ENCODE peak calls at places on chromosomes 11 and 22, in eight cellular contexts. O, A, Y, S, G, F, X and B are unnamed samples.

GRCh38 chr11:82960779-82961143 is 59.2 kb downstream of the DDIAS start:
- DNase-seq in O (no peak), A (no peak), Y (no peak), S (no peak), G (no peak), F (no peak), X (peak), B (no peak)

GRCh38 chr11:3199537-3200295 is 18.9 kb downstream of the MRGPRG start:
- DNase-seq in O (no peak), A (no peak), Y (no peak), S (no peak), G (no peak), F (peak), X (no peak), B (no peak)

GRCh38 chr11:35061516-35062440 is 77.2 kb upstream of the CD44 start:
- DNase-seq in O (no peak), A (no peak), Y (no peak), S (no peak), G (no peak), F (no peak), X (no peak), B (no peak)

GRCh38 chr22:35887296-35887875 is 141.2 kb downstream of the RBFOX2 start:
- DNase-seq in O (no peak), A (no peak), Y (no peak), S (no peak), G (no peak), F (no peak), X (no peak), B (no peak)

GRCh38 chr11:46889689-46890475 is 28.5 kb downstream of the LRP4 start:
- DNase-seq in O (peak), A (peak), Y (peak), S (peak), G (peak), F (peak), X (peak), B (peak)

GRCh38 chr11:19079643-19080440 is 19.3 kb upstream of the MRGPRX2 start:
- DNase-seq in O (peak), A (peak), Y (peak), S (no peak), G (no peak), F (no peak), X (no peak), B (no peak)

GRCh38 chr11:29312817-29313216 is 704.0 kb downstream of the KCNA4 start:
- DNase-seq in O (no peak), A (peak), Y (no peak), S (no peak), G (no peak), F (no peak), X (no peak), B (no peak)

GRCh38 chr11:29641201-29641600 is 375.6 kb downstream of the KCNA4 start:
- DNase-seq in O (no peak), A (peak), Y (no peak), S (no peak), G (no peak), F (no peak), X (no peak), B (no peak)

GRCh38 chr11:28903716-28904115 is 795.5 kb downstream of the METTL15 start:
- DNase-seq in O (no peak), A (no peak), Y (peak), S (no peak), G (no peak), F (no peak), X (no peak), B (no peak)

GRCh38 chr11:117175104-117175503 is 3.4 kb upstream of the SIDT2 start:
- DNase-seq in O (no peak), A (no peak), Y (no peak), S (no peak), G (no peak), F (no peak), X (no peak), B (no peak)

GRCh38 chr11:76119032-76119431 is 87.3 kb downstream of the WNT11 start:
- DNase-seq in O (no peak), A (no peak), Y (no peak), S (no peak), G (no peak), F (no peak), X (no peak), B (no peak)

GRCh38 chr11:103494491-103494890 is 385.3 kb downstream of the DYNC2H1 start:
- DNase-seq in O (no peak), A (no peak), Y (peak), S (no peak), G (no peak), F (no peak), X (no peak), B (no peak)

GRCh38 chr11:65787649-65788622 is 1.1 kb downstream of the OVOL1 start:
- DNase-seq in O (no peak), A (no peak), Y (no peak), S (peak), G (no peak), F (no peak), X (peak), B (no peak)

GRCh38 chr11:18936002-18936673 is 3.1 kb downstream of the MRGPRX1 start:
- DNase-seq in O (no peak), A (no peak), Y (no peak), S (no peak), G (no peak), F (no peak), X (no peak), B (no peak)

GRCh38 chr11:123219066-123219697 is 24.1 kb upstream of the CLMP start:
- DNase-seq in O (no peak), A (no peak), Y (peak), S (no peak), G (no peak), F (no peak), X (no peak), B (no peak)

GRCh38 chr11:75655619-75656018 is 13.2 kb downstream of the MAP6 start:
- DNase-seq in O (no peak), A (no peak), Y (no peak), S (no peak), G (no peak), F (no peak), X (no peak), B (no peak)

GRCh38 chr22:17121235-17122195 is at the start of gene TMEM121B:
- DNase-seq in O (peak), A (peak), Y (peak), S (peak), G (no peak), F (peak), X (no peak), B (peak)

GRCh38 chr11:73265853-73266643 is 6.1 kb upstream of the P2RY6 start:
- DNase-seq in O (no peak), A (no peak), Y (no peak), S (no peak), G (no peak), F (no peak), X (no peak), B (no peak)

GRCh38 chr11:102345923-102346322 is 1.1 kb upstream of the BIRC2 start:
- DNase-seq in O (no peak), A (peak), Y (peak), S (no peak), G (no peak), F (peak), X (no peak), B (no peak)

GRCh38 chr11:67268036-67268683 is 1.9 kb downstream of the GRK2 start:
- DNase-seq in O (no peak), A (no peak), Y (no peak), S (peak), G (no peak), F (peak), X (peak), B (no peak)

GRCh38 chr11:75425422-75425821 is 7.6 kb downstream of the KLHL35 start:
- DNase-seq in O (no peak), A (no peak), Y (no peak), S (no peak), G (no peak), F (no peak), X (peak), B (no peak)

GRCh38 chr11:107139396-107139795 is 121.1 kb upstream of the GUCY1A2 start:
- DNase-seq in O (no peak), A (no peak), Y (no peak), S (no peak), G (no peak), F (no peak), X (no peak), B (no peak)

GRCh38 chr11:59426361-59427067 is at the start of gene OR5A2:
- DNase-seq in O (no peak), A (no peak), Y (no peak), S (no peak), G (peak), F (no peak), X (no peak), B (no peak)

GRCh38 chr11:134466909-134467567 is 55.0 kb upstream of the B3GAT1 start:
- DNase-seq in O (no peak), A (no peak), Y (no peak), S (peak), G (no peak), F (no peak), X (no peak), B (no peak)

GRCh38 chr22:28793976-28794584 is 6.3 kb downstream of the XBP1 start:
- DNase-seq in O (no peak), A (no peak), Y (no peak), S (no peak), G (no peak), F (no peak), X (no peak), B (no peak)

GRCh38 chr22:46561435-46561905 is 24.1 kb upstream of the CELSR1 start:
- DNase-seq in O (no peak), A (no peak), Y (no peak), S (no peak), G (no peak), F (no peak), X (peak), B (peak)
- H3K4me3 ChIP-seq in O (no peak), A (no peak), Y (no peak), S (no peak), G (peak), F (no peak), X (peak), B (peak)

GRCh38 chr11:64616817-64617216 is 25.8 kb downstream of the SLC22A12 start:
- DNase-seq in O (no peak), A (no peak), Y (no peak), S (no peak), G (no peak), F (no peak), X (no peak), B (no peak)

GRCh38 chr11:64619811-64620285 is 28.8 kb downstream of the SLC22A12 start:
- DNase-seq in O (peak), A (peak), Y (peak), S (peak), G (peak), F (no peak), X (peak), B (peak)

GRCh38 chr11:64620286-64620962 is 29.4 kb downstream of the SLC22A12 start:
- DNase-seq in O (no peak), A (no peak), Y (peak), S (peak), G (peak), F (no peak), X (no peak), B (peak)

GRCh38 chr11:64621283-64622019 is 30.4 kb downstream of the SLC22A12 start:
- DNase-seq in O (no peak), A (no peak), Y (no peak), S (no peak), G (no peak), F (no peak), X (peak), B (peak)

GRCh38 chr11:64619196-64619595 is 28.2 kb downstream of the SLC22A12 start:
- DNase-seq in O (no peak), A (no peak), Y (no peak), S (no peak), G (no peak), F (no peak), X (no peak), B (no peak)
- H3K4me3 ChIP-seq in O (no peak), A (no peak), Y (no peak), S (no peak), G (peak), F (no peak), X (no peak), B (peak)

DNA sequence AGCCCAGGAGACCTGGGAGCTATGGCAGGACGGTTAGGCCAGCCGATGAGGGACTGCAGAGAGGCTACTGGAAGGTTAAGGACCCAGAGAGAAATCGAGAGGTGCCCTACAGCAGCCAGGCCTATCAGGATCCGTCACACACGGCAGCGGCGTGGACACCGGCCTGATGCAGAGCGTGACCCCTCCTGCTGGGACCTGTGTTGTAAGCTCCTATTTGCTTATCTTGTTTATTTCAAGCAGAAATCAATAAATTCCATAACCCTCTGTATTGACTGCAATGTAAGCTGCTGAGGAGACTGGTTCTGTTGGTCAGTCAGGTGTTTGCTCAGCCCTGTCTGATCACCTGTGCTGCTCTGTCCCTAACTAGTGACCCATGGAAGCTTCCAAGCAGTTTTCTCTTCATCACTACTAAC is 39.9 kb downstream of the PPP2R1B start:
- DNase-seq in O (no peak), A (no peak), Y (no peak), S (no peak), G (no peak), F (no peak), X (no peak), B (no peak)
- H3K4me3 ChIP-seq in O (no peak), A (no peak), Y (no peak), S (no peak), G (no peak), F (no peak), X (no peak), B (no peak)

DNA sequence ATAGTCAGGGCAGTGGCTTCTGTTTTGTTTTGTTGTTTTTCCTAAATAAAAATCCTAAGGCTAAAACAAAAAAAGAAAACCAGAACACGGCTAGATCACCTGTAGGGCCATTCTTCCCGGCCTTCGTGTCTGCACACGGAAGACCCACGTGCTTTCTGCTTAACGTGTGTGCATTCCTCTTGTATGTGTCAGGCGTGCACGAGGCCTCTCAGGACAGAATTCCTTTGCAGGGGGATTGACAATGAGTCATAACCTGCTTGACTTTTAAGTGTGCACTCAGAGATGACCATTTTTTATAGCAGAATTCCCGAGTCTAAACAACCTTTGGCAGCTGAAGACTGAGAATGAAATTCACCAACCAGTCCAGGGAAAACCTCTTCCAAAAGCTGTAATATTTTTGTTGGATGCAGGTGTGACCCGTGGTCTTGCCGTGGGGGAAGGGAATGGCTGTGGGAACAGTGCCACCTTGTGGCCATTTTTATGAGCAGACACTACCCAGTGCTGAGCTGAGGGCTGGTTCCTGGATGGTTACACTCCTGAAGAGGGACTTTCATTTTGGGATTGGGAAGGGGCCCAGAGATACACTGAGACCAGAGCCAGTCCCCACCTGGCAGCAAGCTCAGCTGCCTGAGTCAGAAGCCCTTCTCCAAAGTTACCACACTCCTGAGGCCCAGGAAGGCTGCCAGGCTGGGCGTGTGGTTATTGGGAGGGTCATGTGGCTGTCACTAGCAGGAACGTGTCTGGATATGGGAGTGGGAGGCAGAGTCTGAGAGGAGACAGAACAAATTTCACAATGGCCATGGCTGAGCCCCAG is 35.7 kb upstream of the DKK3 start:
- DNase-seq in O (peak), A (peak), Y (peak), S (peak), G (peak), F (peak), X (peak), B (peak)
- H3K4me3 ChIP-seq in O (peak), A (no peak), Y (peak), S (no peak), G (no peak), F (no peak), X (no peak), B (no peak)

DNA sequence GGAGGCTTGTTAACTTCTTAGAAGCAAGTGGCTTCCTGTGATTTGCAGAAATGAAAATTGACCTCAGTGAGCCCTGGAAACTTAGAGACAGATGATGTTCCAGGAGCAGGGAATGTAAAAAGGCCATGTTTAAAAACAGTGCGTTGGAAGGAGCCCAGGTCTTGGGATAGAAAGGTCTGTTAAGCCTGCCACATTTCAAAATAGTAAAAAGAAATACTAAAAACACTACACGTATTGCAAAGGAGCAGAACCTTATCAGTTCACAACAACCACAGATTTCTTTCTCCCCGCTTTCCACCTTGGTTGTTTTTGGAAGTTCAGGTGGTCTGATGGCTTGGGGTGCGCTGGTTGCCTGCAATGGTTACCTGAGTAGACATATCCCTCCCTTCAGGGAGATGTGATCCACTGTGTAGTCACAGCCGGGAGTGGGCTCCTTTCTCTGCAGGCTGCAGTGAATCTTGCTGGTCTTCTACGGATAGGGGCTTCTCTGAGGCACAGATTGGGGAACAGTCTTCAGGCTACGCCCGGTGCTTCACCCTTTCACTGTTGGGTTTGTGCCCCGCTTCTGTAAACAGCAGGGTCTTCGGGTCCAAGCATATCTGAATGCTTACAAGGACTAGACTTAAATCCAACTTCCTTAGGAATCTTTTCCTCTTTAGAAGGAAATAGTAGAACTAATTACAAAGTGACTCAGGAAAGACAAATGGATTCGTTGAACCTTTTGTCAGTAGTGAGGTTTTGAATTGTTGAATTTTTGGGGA is 1.9 kb downstream of the TEAD1 start:
- DNase-seq in O (no peak), A (no peak), Y (peak), S (no peak), G (no peak), F (no peak), X (peak), B (no peak)
- H3K4me3 ChIP-seq in O (peak), A (peak), Y (peak), S (peak), G (peak), F (no peak), X (peak), B (no peak)

GRCh38 chr22:24431309-24432034 is 4.1 kb downstream of the ADORA2A start:
- DNase-seq in O (no peak), A (no peak), Y (no peak), S (no peak), G (no peak), F (no peak), X (no peak), B (no peak)

GRCh38 chr22:24427500-24428164 is at the start of gene ADORA2A:
- DNase-seq in O (no peak), A (no peak), Y (no peak), S (peak), G (no peak), F (peak), X (peak), B (peak)

GRCh38 chr22:24430431-24431308 is 3.3 kb downstream of the ADORA2A start:
- DNase-seq in O (no peak), A (no peak), Y (no peak), S (no peak), G (no peak), F (peak), X (no peak), B (no peak)

GRCh38 chr22:24428751-24429410 is 1.5 kb downstream of the ADORA2A start:
- DNase-seq in O (no peak), A (no peak), Y (no peak), S (no peak), G (no peak), F (peak), X (peak), B (no peak)

GRCh38 chr22:24429411-24430365 is 2.3 kb downstream of the ADORA2A start:
- DNase-seq in O (no peak), A (peak), Y (peak), S (no peak), G (no peak), F (peak), X (peak), B (peak)
- H3K4me3 ChIP-seq in O (no peak), A (no peak), Y (no peak), S (no peak), G (no peak), F (peak), X (peak), B (no peak)